ENCODE peak calls at places on chromosomes 13 and 19, in eight cellular contexts. I, H, O, C, A, T, P and V are unnamed samples.

GRCh38 chr19:7199613-7200533 is 94.3 kb downstream of the INSR start:
- DNase-seq in I (no peak), H (no peak), O (no peak), C (no peak), A (no peak), T (no peak), P (peak), V (no peak)

GRCh38 chr13:83168575-83168974 is 713.7 kb downstream of the SLITRK1 start:
- DNase-seq in I (no peak), H (no peak), O (no peak), C (no peak), A (no peak), T (no peak), P (no peak), V (no peak)

GRCh38 chr13:32045963-32046785 is 14.6 kb downstream of the FRY start:
- DNase-seq in I (no peak), H (peak), O (no peak), C (no peak), A (peak), T (no peak), P (peak), V (no peak)

GRCh38 chr13:41458939-41459753 is 1.8 kb downstream of the RGCC start:
- DNase-seq in I (peak), H (no peak), O (peak), C (peak), A (no peak), T (no peak), P (peak), V (no peak)

GRCh38 chr19:13329766-13330165 is 176.5 kb downstream of the CACNA1A start:
- DNase-seq in I (no peak), H (no peak), O (no peak), C (no peak), A (no peak), T (no peak), P (no peak), V (no peak)

GRCh38 chr13:42574435-42575311 is 721 bp downstream of the TNFSF11 start:
- DNase-seq in I (peak), H (no peak), O (no peak), C (no peak), A (no peak), T (peak), P (peak), V (no peak)

GRCh38 chr13:106114981-106115554 is 420.4 kb downstream of the EFNB2 start:
- DNase-seq in I (no peak), H (no peak), O (no peak), C (peak), A (no peak), T (no peak), P (no peak), V (peak)

GRCh38 chr19:5339470-5339949 is 1.1 kb downstream of the PTPRS start:
- DNase-seq in I (no peak), H (no peak), O (no peak), C (no peak), A (no peak), T (no peak), P (no peak), V (no peak)

GRCh38 chr13:45851171-45851889 is at the start of gene SIAH3:
- DNase-seq in I (no peak), H (no peak), O (no peak), C (no peak), A (peak), T (no peak), P (peak), V (no peak)

GRCh38 chr19:7311911-7312310 is 17.7 kb upstream of the INSR start:
- DNase-seq in I (no peak), H (no peak), O (no peak), C (no peak), A (no peak), T (no peak), P (no peak), V (no peak)

GRCh38 chr19:35777411-35777841 is 2.1 kb downstream of the ARHGAP33 start:
- DNase-seq in I (no peak), H (no peak), O (no peak), C (no peak), A (no peak), T (no peak), P (no peak), V (no peak)

GRCh38 chr19:27859689-27860088 is 1353.3 kb downstream of the UQCRFS1 start:
- DNase-seq in I (no peak), H (no peak), O (no peak), C (no peak), A (no peak), T (no peak), P (no peak), V (no peak)

GRCh38 chr13:106588367-106588766 is 20.4 kb upstream of the ARGLU1 start:
- DNase-seq in I (no peak), H (no peak), O (no peak), C (no peak), A (no peak), T (no peak), P (no peak), V (no peak)

GRCh38 chr19:3142292-3142670 is 6.4 kb downstream of the GNA15 start:
- DNase-seq in I (no peak), H (no peak), O (no peak), C (peak), A (no peak), T (no peak), P (no peak), V (peak)

DNA sequence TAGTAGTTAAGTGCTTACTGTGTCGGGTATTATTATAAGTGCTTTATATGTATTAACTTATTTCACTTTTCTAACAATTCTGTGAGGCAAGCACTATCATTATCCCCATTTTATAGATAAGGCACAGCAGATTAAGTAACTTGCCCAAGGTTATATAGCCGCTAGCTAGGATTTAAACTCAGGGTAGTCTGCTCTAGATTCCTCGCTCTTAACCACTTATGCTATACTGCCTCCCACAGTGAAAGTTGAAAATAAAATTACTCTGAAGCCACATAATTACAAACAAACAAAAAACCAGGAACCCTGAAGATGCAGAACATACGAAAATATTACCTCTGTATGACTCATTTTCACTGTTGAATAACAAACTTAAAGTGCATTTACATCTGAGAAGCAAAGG is 3.9 kb downstream of the TEX30 start:
- DNase-seq in I (no peak), H (no peak), O (no peak), C (no peak), A (no peak), T (no peak), P (no peak), V (no peak)
- TF ChIP-seq CTCF in I (no peak), H (no peak), O (peak), C (no peak), A (no peak), T (no peak), P (no peak), V (no peak)

GRCh38 chr19:30667227-30667626 is 295.0 kb downstream of the ZNF536 start:
- DNase-seq in I (peak), H (no peak), O (no peak), C (no peak), A (no peak), T (no peak), P (no peak), V (no peak)

GRCh38 chr19:30666301-30666803 is 294.2 kb downstream of the ZNF536 start:
- DNase-seq in I (peak), H (no peak), O (peak), C (peak), A (peak), T (peak), P (peak), V (no peak)

GRCh38 chr19:30665449-30665848 is 293.3 kb downstream of the ZNF536 start:
- DNase-seq in I (no peak), H (no peak), O (no peak), C (no peak), A (no peak), T (no peak), P (no peak), V (no peak)

GRCh38 chr19:30662211-30662861 is 290.2 kb downstream of the ZNF536 start:
- DNase-seq in I (no peak), H (no peak), O (no peak), C (no peak), A (no peak), T (no peak), P (no peak), V (no peak)

DNA sequence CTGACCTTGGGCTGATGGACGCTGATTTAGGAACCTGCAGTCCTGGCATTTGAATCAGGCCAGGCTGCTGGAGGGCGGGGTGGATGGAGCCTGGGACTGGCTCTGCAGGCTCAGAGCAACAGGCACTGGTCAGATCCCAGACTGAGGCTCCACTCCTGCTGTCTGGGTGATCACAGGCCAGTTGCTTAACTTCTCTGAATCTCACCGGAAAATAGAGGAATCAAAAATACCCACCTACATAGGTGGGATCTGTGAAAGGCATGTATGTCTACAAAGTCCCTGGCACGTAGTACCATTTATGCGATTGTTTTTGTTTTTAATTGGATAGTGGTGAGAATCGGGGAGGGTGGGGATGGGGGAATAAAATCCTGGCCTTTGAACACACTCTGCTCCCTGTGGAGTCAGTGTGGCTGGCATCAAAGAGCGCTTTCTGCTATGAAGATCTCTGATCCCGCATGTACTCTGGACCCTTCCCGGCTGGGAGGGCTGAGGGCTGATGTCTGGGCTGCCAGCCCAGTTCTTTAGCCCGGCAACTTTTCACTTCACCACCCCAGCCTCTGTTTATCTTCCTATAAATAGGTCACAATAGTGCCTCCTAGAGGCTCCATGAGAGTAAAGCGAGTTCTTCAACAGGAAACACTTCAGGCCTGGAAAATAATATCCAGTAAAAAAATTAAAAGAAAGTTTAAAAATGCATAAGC is 292.3 kb downstream of the ZNF536 start:
- DNase-seq in I (peak), H (no peak), O (no peak), C (no peak), A (peak), T (peak), P (peak), V (no peak)
- TF ChIP-seq CTCF in I (no peak), H (peak), O (no peak), C (peak), A (peak), T (peak), P (peak), V (peak)

GRCh38 chr13:44470623-44471562 is 97.3 kb downstream of the SERP2 start:
- DNase-seq in I (no peak), H (peak), O (no peak), C (no peak), A (no peak), T (no peak), P (peak), V (no peak)
- TF ChIP-seq CTCF in I (peak), H (peak), O (peak), C (peak), A (peak), T (peak), P (peak), V (peak)

GRCh38 chr13:98143157-98143553 is 261 bp downstream of the FARP1 start:
- DNase-seq in I (peak), H (no peak), O (no peak), C (no peak), A (no peak), T (peak), P (no peak), V (no peak)

GRCh38 chr13:98150836-98151489 is 8.1 kb downstream of the FARP1 start:
- DNase-seq in I (no peak), H (no peak), O (no peak), C (no peak), A (no peak), T (no peak), P (no peak), V (no peak)

GRCh38 chr13:98143601-98144500 is 957 bp downstream of the FARP1 start:
- DNase-seq in I (peak), H (no peak), O (no peak), C (peak), A (no peak), T (peak), P (peak), V (no peak)

GRCh38 chr13:98144501-98145350 is 1.8 kb downstream of the FARP1 start:
- DNase-seq in I (no peak), H (no peak), O (no peak), C (peak), A (no peak), T (no peak), P (peak), V (peak)

DNA sequence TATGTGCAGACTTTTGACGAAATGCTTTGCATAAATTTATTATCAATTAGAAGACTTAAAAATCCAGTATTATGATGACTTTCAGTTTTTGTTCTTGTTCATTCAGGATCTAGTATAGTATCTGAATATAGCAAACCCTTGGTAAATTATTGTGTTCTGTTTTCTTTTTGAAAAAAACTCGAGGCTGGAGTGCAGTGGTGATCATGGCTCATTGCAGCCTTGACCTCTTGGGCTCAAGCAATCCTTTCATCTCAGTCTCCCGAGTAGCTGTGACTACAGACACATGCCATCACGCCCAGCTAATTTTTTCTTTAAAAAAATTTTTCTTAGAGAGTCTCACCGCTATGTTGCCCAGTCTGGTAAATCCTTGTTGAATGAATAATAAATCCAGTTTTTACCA is 4.6 kb downstream of the FARP1 start:
- DNase-seq in I (no peak), H (no peak), O (no peak), C (peak), A (no peak), T (no peak), P (no peak), V (no peak)
- TF ChIP-seq CTCF in I (no peak), H (peak), O (no peak), C (peak), A (no peak), T (no peak), P (no peak), V (no peak)

GRCh38 chr19:49664171-49665070 is 1.2 kb downstream of the IRF3 start:
- DNase-seq in I (peak), H (no peak), O (peak), C (peak), A (peak), T (peak), P (peak), V (no peak)
- TF ChIP-seq CTCF in I (peak), H (peak), O (no peak), C (peak), A (peak), T (no peak), P (no peak), V (peak)

DNA sequence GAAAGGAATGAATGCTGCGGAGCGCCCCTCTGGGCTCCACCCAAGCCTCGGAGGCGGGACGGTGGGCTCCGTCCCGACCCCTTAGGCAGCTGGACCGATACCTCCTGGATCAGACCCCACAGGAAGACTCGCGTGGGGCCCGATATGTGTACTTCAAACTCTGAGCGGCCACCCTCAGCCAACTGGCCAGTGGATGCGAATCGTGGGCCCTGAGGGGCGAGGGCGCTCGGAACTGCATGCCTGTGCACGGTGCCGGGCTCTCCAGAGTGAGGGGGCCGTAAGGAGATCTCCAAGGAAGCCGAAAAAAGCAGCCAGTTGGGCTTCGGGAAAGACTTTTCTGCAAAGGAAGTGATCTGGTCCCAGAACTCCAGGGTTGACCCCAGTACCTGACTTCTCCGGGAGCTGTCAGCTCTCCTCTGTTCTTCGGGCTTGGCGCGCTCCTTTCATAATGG is 8.6 kb downstream of the PDX1 start:
- DNase-seq in I (no peak), H (no peak), O (no peak), C (no peak), A (no peak), T (no peak), P (no peak), V (no peak)
- TF ChIP-seq CTCF in I (no peak), H (no peak), O (no peak), C (no peak), A (no peak), T (no peak), P (no peak), V (no peak)